ENCODE peak calls at places on chromosomes 11 and 22, in seven cellular contexts. S is activated CD4-positive, alpha-beta T cell treated with anti-CD3 and anti-CD28 coated beads, Interleukin-2, amount 50 U/mL, for 48 hours; Q is mesothelial cell of epicardium; E is GM19239; I is HCEC 1CT; F is NCI-H460; P is activated naive CD8-positive, alpha-beta T cell treated with anti-CD3 and anti-CD28 coated beads, Interleukin-2, amount 50 U/mL, for 24 hours. K is an unnamed sample.

GRCh38 chr11:1458340-1459218 is 28.0 kb downstream of the MOB2 start:
- DNase-seq in S (no peak), Q (peak), E (no peak), I (peak), F (no peak), P (no peak), K (peak)

GRCh38 chr22:50734343-50734771 is 3.6 kb upstream of the ACR start:
- DNase-seq in S (no peak), Q (no peak), E (no peak), I (no peak), F (no peak), P (no peak), K (no peak)

GRCh38 chr11:47060807-47061206 is 115.9 kb downstream of the ARFGAP2 start:
- DNase-seq in S (no peak), Q (no peak), E (no peak), I (peak), F (peak), P (no peak), K (no peak)

GRCh38 chr11:119741369-119742262 is 12.6 kb upstream of the NECTIN1 start:
- DNase-seq in S (peak), Q (peak), E (peak), I (no peak), F (no peak), P (peak), K (no peak)

GRCh38 chr11:35144103-35144741 is 5.3 kb downstream of the CD44 start:
- DNase-seq in S (peak), Q (no peak), E (peak), I (peak), F (no peak), P (peak), K (no peak)

GRCh38 chr11:3201677-3202181 is 16.9 kb downstream of the MRGPRG start:
- DNase-seq in S (no peak), Q (no peak), E (no peak), I (no peak), F (no peak), P (no peak), K (no peak)

GRCh38 chr11:61769169-61769920 is 16.9 kb downstream of the MYRF start:
- DNase-seq in S (no peak), Q (no peak), E (no peak), I (peak), F (no peak), P (no peak), K (no peak)

GRCh38 chr11:1639102-1639620 is 9.6 kb downstream of the KRTAP5-5 start:
- DNase-seq in S (no peak), Q (no peak), E (no peak), I (no peak), F (no peak), P (no peak), K (no peak)

GRCh38 chr11:95363710-95364109 is 132.7 kb upstream of the SESN3 start:
- DNase-seq in S (no peak), Q (no peak), E (no peak), I (no peak), F (no peak), P (no peak), K (no peak)

GRCh38 chr11:13114566-13115465 is 105.7 kb downstream of the RASSF10 start:
- DNase-seq in S (no peak), Q (no peak), E (no peak), I (no peak), F (no peak), P (no peak), K (no peak)